ENCODE peak calls at places on chromosomes 3 and 15, in five cellular contexts. L is HCT116, W is HepG2, X is Panc1, A is upper lobe of left lung. Y is an unnamed sample.

GRCh38 chr3:150635076-150635475 is 32.0 kb downstream of the SELENOT start:
- ATAC-seq in X (no peak), L (no peak), W (peak; percentile 42), A (no peak), Y (no peak)

GRCh38 chr3:57000012-57000411 is 60.5 kb upstream of the SPATA12 start:
- ATAC-seq in L (no peak), X (no peak), A (no peak), W (no peak), Y (no peak)

GRCh38 chr15:70715840-70716510 is 47.4 kb downstream of the UACA start:
- ATAC-seq in L (peak; percentile 34), A (no peak), W (no peak), X (peak; percentile 41), Y (no peak)

GRCh38 chr3:187986514-187986934 is 167.4 kb upstream of the LPP start:
- ATAC-seq in X (peak; percentile 79), W (no peak), A (peak; percentile 60), L (peak; percentile 86), Y (no peak)

GRCh38 chr15:40062816-40063562 is 24.0 kb upstream of the SRP14 start:
- ATAC-seq in X (no peak), L (no peak), W (no peak), A (no peak), Y (no peak)

GRCh38 chr3:183884097-183884436 is 613 bp downstream of the PARL start:
- ATAC-seq in L (no peak), A (no peak), W (no peak), X (peak; percentile 0), Y (no peak)

GRCh38 chr3:51384145-51384729 is 854 bp upstream of the MANF start:
- ATAC-seq in X (peak; percentile 41), L (peak; percentile 38), W (peak; percentile 31), A (peak; percentile 51), Y (peak; percentile 18)

GRCh38 chr3:136277634-136278033 is 27.5 kb downstream of the PCCB start:
- ATAC-seq in W (no peak), L (no peak), A (no peak), X (peak; percentile 56), Y (no peak)

GRCh38 chr15:73746883-73747282 is 6.3 kb downstream of the INSYN1 start:
- ATAC-seq in W (no peak), A (no peak), L (no peak), X (no peak), Y (no peak)

GRCh38 chr3:153623834-153624233 is 461.8 kb downstream of the RAP2B start:
- ATAC-seq in W (no peak), L (no peak), X (no peak), A (no peak), Y (no peak)

GRCh38 chr15:50315814-50316630 is 39.0 kb downstream of the GABPB1 start:
- ATAC-seq in X (peak; percentile 76), A (peak; percentile 51), L (peak; percentile 62), W (peak; percentile 49), Y (no peak)

GRCh38 chr3:127820221-127820870 is 2.0 kb downstream of the MGLL start:
- ATAC-seq in L (peak; percentile 30), A (no peak), W (no peak), X (no peak), Y (no peak)

GRCh38 chr3:124584245-124584551 is 146.1 kb upstream of the UMPS start:
- ATAC-seq in W (no peak), L (no peak), X (no peak), A (no peak), Y (peak; percentile 4)

GRCh38 chr15:71114887-71115566 is at the start of gene THSD4:
- ATAC-seq in W (peak; percentile 92), X (peak; percentile 79), L (peak; percentile 79), A (peak; percentile 88), Y (peak; percentile 80)

GRCh38 chr3:39193391-39193790 is 996 bp upstream of the XIRP1 start:
- ATAC-seq in X (no peak), L (no peak), W (no peak), A (no peak), Y (no peak)

GRCh38 chr15:62075595-62076279 is 9.0 kb downstream of the C2CD4A start:
- ATAC-seq in L (no peak), A (peak; percentile 73), W (no peak), X (no peak), Y (no peak)

GRCh38 chr3:14517601-14518431 is 22.3 kb downstream of the GRIP2 start:
- ATAC-seq in X (no peak), W (peak; percentile 28), A (no peak), L (peak; percentile 26), Y (no peak)

GRCh38 chr15:22895465-22896190 is 57.2 kb downstream of the NIPA2 start:
- ATAC-seq in L (peak; percentile 95), W (no peak), X (peak; percentile 98), A (no peak), Y (no peak)

GRCh38 chr3:124513610-124513997 is 216.6 kb upstream of the UMPS start:
- ATAC-seq in X (no peak), L (no peak), W (peak; percentile 72), A (no peak), Y (no peak)

GRCh38 chr3:36957862-36958686 is 13.2 kb upstream of the TRANK1 start:
- ATAC-seq in X (no peak), W (no peak), A (peak; percentile 78), L (no peak), Y (no peak)

GRCh38 chr15:24039683-24040082 is 352.6 kb upstream of the NDN start:
- ATAC-seq in X (no peak), L (no peak), A (no peak), W (no peak), Y (no peak)

GRCh38 chr15:85649372-85649771 is 145.4 kb downstream of the KLHL25 start:
- ATAC-seq in L (no peak), A (peak; percentile 84), W (peak; percentile 75), X (peak; percentile 51), Y (peak; percentile 75)

GRCh38 chr3:133505813-133506212 is 67.7 kb upstream of the CDV3 start:
- ATAC-seq in A (no peak), W (no peak), L (no peak), X (no peak), Y (no peak)

GRCh38 chr15:62052714-62053113 is 7.5 kb downstream of the VPS13C start:
- ATAC-seq in A (no peak), W (no peak), X (no peak), L (no peak), Y (no peak)

GRCh38 chr3:73028803-73029202 is 32.2 kb downstream of the PPP4R2 start:
- ATAC-seq in L (no peak), X (no peak), A (no peak), W (no peak), Y (no peak)

GRCh38 chr15:25891108-25891507 is 28.0 kb upstream of the ATP10A start:
- ATAC-seq in W (no peak), L (no peak), A (peak; percentile 6), X (no peak), Y (no peak)

GRCh38 chr3:134364936-134365765 is 9.1 kb downstream of the AMOTL2 start:
- ATAC-seq in A (no peak), L (no peak), X (no peak), W (no peak), Y (no peak)

GRCh38 chr3:24492971-24493551 is 1.6 kb downstream of the THRB start:
- ATAC-seq in A (no peak), X (no peak), W (no peak), L (no peak), Y (no peak)

GRCh38 chr3:114132500-114132899 is 46.4 kb downstream of the DRD3 start:
- ATAC-seq in X (no peak), W (no peak), L (no peak), A (no peak), Y (no peak)

GRCh38 chr15:39887832-39888231 is 32.2 kb downstream of the GPR176 start:
- ATAC-seq in L (peak; percentile 78), X (peak; percentile 83), W (peak; percentile 94), A (peak; percentile 42), Y (no peak)

GRCh38 chr3:22569570-22569969 is 633.6 kb upstream of the UBE2E2 start:
- ATAC-seq in L (no peak), X (no peak), W (peak; percentile 85), A (no peak), Y (no peak)

GRCh38 chr15:37979597-37979996 is 45.2 kb downstream of the TMCO5A start:
- ATAC-seq in A (no peak), W (no peak), X (no peak), L (no peak), Y (no peak)

GRCh38 chr3:48738144-48738536 is 21.1 kb upstream of the IP6K2 start:
- ATAC-seq in A (no peak), W (no peak), L (no peak), X (no peak), Y (peak; percentile 39)

GRCh38 chr3:108830991-108831390 is 8.4 kb downstream of the TRAT1 start:
- ATAC-seq in A (no peak), L (no peak), W (no peak), X (no peak), Y (no peak)

GRCh38 chr3:111936191-111936841 is 42.5 kb upstream of the ABHD10 start:
- ATAC-seq in A (no peak), L (peak; percentile 78), X (peak; percentile 91), W (no peak), Y (no peak)

GRCh38 chr3:103048371-103048722 is 613.5 kb downstream of the ZPLD1 start:
- ATAC-seq in X (no peak), W (no peak), L (peak; percentile 39), A (no peak), Y (no peak)

GRCh38 chr3:84547971-84548970 is 410.5 kb upstream of the CADM2 start:
- ATAC-seq in W (peak; percentile 97), A (peak; percentile 93), L (no peak), X (peak; percentile 92), Y (peak; percentile 53)
- H3K4me3 ChIP-seq in W (no peak overlapping the region), A (no peak overlapping the region), L (no peak overlapping the region), X (peak overlapping the region; percentile 63), Y (peak overlapping the region; percentile 18)

DNA sequence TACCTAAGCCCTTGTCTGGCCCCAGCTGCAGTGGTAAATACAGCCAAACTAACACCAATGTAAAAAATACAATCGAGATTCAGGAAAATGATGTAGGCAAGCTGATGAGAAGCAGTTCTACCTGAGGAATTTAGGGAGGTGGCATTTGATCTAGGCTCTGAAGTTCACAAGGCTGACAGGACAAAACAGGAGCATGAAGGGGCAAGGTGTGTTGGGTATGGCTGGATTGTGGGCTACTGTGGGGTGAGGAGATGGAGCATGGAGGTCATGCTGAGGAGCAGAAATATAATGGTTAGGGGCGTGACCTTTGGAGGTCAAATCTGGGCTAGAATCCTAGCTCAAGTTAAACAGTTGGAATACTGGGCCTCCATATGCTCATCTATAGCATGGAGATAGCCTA is 6.5 kb downstream of the NDUFB4 start:
- ATAC-seq in A (no peak), L (no peak), W (no peak), X (peak; percentile 11), Y (no peak)
- TF ChIP-seq POLR2AphosphoS5 in A (no peak), L (peak; percentile 27), W (no peak), X (no peak), Y (no peak)

DNA sequence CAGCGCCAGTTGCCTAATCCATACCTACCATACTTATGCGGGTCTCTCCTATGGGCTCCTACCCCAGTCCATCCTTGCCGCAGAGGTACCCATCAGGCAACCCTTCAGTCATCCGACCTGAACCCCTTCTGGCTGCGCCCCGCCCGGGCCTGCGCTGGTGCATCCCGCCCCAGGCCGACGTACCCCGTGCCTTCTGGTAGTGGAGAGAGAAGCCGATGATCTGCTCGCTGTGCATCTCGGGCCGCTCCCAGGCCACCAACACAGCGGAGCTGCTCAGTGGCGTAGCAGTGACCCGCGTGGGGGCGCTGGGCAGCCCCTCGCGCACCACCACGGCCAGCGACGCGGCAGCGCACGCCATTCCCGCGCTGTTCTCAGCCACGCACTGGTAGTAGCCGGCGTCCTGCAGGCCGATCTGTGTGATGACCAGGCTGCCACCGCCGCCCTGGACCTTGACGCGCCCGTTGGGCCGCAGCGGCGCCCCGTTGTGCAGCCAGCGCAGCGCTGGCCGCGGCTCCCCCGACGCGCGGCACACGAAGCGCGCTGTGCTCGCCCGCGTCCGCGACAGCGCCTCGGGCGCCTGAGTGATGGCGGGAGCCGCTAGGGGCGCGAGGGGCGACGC is 17.9 kb upstream of the IGDCC3 start:
- ATAC-seq in L (no peak), X (no peak), W (no peak), A (no peak), Y (no peak)
- TF ChIP-seq CTCF in L (no peak), X (no peak), W (no peak), A (no peak), Y (no peak)

GRCh38 chr3:159771865-159772611 is 216.6 kb upstream of the IL12A start:
- ATAC-seq in X (no peak), L (no peak), W (no peak), A (no peak), Y (no peak)
- H3K4me3 ChIP-seq in X (no peak overlapping the region), L (no peak overlapping the region), W (no peak overlapping the region), A (no peak overlapping the region), Y (no peak overlapping the region)